ENCODE peak calls at places on chromosomes 11 and 22, in four cellular contexts. One of them, this sample, is unnamed.

GRCh38 chr11:75582935-75583709 is 21.1 kb downstream of the SERPINH1 start:
- DNase-seq in transverse colon: peak; percentile 57
- DNase-seq in suprapubic skin: peak; percentile 85
- DNase-seq in HCT116: no peak
- DNase-seq in this sample: peak; percentile 39

GRCh38 chr11:131877246-131877645 is 506.8 kb downstream of the NTM start:
- DNase-seq in transverse colon: no peak
- DNase-seq in suprapubic skin: no peak
- DNase-seq in HCT116: no peak
- DNase-seq in this sample: no peak

GRCh38 chr11:62614275-62614674 is 1.2 kb downstream of the ROM1 start:
- DNase-seq in transverse colon: no peak
- DNase-seq in suprapubic skin: no peak
- DNase-seq in HCT116: no peak
- DNase-seq in this sample: no peak

GRCh38 chr11:86134580-86135318 is 65.9 kb upstream of the PICALM start:
- DNase-seq in transverse colon: no peak
- DNase-seq in suprapubic skin: no peak
- DNase-seq in HCT116: no peak
- DNase-seq in this sample: no peak

GRCh38 chr22:50699754-50700386 is 27.2 kb downstream of the SHANK3 start:
- DNase-seq in transverse colon: no peak
- DNase-seq in suprapubic skin: peak; percentile 48
- DNase-seq in HCT116: no peak
- DNase-seq in this sample: no peak

GRCh38 chr22:29951675-29952413 is 68.9 kb downstream of the MTMR3 start:
- DNase-seq in transverse colon: no peak
- DNase-seq in suprapubic skin: no peak
- DNase-seq in HCT116: peak; percentile 2
- DNase-seq in this sample: no peak

GRCh38 chr22:22857607-22858558 is 29.7 kb upstream of the IGLL5 start:
- DNase-seq in transverse colon: no peak
- DNase-seq in suprapubic skin: no peak
- DNase-seq in HCT116: no peak
- DNase-seq in this sample: no peak

GRCh38 chr11:82194521-82194920 is 539.1 kb downstream of the FAM181B start:
- DNase-seq in transverse colon: no peak
- DNase-seq in suprapubic skin: no peak
- DNase-seq in HCT116: no peak
- DNase-seq in this sample: no peak

GRCh38 chr22:42608481-42609361 is 6.0 kb downstream of the POLDIP3 start:
- DNase-seq in transverse colon: no peak
- DNase-seq in suprapubic skin: no peak
- DNase-seq in HCT116: no peak
- DNase-seq in this sample: no peak

GRCh38 chr11:79090191-79090590 is 350.6 kb downstream of the TENM4 start:
- DNase-seq in transverse colon: no peak
- DNase-seq in suprapubic skin: no peak
- DNase-seq in HCT116: no peak
- DNase-seq in this sample: no peak

GRCh38 chr11:79095424-79095823 is 345.4 kb downstream of the TENM4 start:
- DNase-seq in transverse colon: no peak
- DNase-seq in suprapubic skin: no peak
- DNase-seq in HCT116: no peak
- DNase-seq in this sample: no peak

GRCh38 chr11:79094601-79095000 is 346.2 kb downstream of the TENM4 start:
- DNase-seq in transverse colon: no peak
- DNase-seq in suprapubic skin: no peak
- DNase-seq in HCT116: no peak
- DNase-seq in this sample: no peak

GRCh38 chr11:79088967-79089366 is 351.9 kb downstream of the TENM4 start:
- DNase-seq in transverse colon: no peak
- DNase-seq in suprapubic skin: no peak
- DNase-seq in HCT116: no peak
- DNase-seq in this sample: no peak

GRCh38 chr11:79092791-79093313 is 348.0 kb downstream of the TENM4 start:
- DNase-seq in transverse colon: no peak
- DNase-seq in suprapubic skin: no peak
- DNase-seq in HCT116: peak; percentile 13
- DNase-seq in this sample: no peak
- TF ChIP-seq POLR2AphosphoS5 in transverse colon: no peak
- TF ChIP-seq POLR2AphosphoS5 in suprapubic skin: no peak
- TF ChIP-seq POLR2AphosphoS5 in HCT116: no peak
- TF ChIP-seq POLR2AphosphoS5 in this sample: peak; percentile 28

DNA sequence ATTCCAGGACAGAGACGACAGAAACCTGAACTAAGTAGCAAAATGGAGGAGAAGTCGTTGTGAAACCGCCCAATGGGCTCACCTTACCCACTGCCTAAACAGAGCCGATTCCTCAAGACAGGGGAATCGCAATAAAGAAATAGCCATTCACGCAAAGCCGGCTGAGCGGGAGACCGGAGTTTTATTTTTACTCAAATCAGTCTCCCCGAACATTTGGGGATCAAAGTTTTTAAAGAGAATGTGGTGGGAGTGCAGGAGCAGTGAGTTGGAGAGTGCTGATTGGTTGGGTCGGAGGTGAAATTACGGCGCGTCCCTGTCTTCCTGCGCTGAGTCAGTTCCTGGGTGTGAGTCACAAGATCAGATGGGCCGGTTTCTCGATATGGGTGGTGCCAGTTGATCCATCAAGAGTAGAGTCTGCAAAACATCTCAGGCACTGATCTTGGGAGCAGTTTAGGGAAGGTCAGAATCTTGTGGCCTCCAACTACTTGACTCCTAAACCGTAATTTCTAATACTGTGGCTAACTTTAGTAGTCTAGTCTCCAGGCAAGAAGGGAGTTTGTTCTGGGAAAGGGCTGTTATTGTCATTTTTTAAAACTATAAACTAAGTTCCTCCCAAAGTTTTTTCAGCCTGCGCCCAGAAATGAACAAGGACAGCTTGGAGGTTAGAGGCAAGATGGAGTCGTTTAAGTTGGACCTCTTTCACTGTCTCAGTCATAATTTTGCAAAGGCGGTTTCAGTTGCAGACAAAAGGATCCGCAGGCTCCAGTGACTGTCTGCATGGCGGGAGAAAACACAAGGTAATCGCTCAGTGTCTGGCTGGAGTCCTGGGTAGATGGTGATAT is 34.1 kb downstream of the OR4D9 start:
- DNase-seq in transverse colon: no peak
- DNase-seq in suprapubic skin: peak; percentile 17
- DNase-seq in HCT116: peak; percentile 91
- DNase-seq in this sample: no peak
- TF ChIP-seq POLR2AphosphoS5 in transverse colon: no peak
- TF ChIP-seq POLR2AphosphoS5 in suprapubic skin: no peak
- TF ChIP-seq POLR2AphosphoS5 in HCT116: peak; percentile 84
- TF ChIP-seq POLR2AphosphoS5 in this sample: no peak

GRCh38 chr11:73316422-73316821 is 8.3 kb downstream of the ARHGEF17 start:
- DNase-seq in transverse colon: no peak
- DNase-seq in suprapubic skin: no peak
- DNase-seq in HCT116: no peak
- DNase-seq in this sample: no peak

GRCh38 chr11:73317803-73318202 is 9.7 kb downstream of the ARHGEF17 start:
- DNase-seq in transverse colon: no peak
- DNase-seq in suprapubic skin: no peak
- DNase-seq in HCT116: no peak
- DNase-seq in this sample: no peak

GRCh38 chr11:73318501-73319011 is 10.5 kb downstream of the ARHGEF17 start:
- DNase-seq in transverse colon: no peak
- DNase-seq in suprapubic skin: no peak
- DNase-seq in HCT116: no peak
- DNase-seq in this sample: no peak

GRCh38 chr11:73315288-73316020 is 7.4 kb downstream of the ARHGEF17 start:
- DNase-seq in transverse colon: no peak
- DNase-seq in suprapubic skin: no peak
- DNase-seq in HCT116: no peak
- DNase-seq in this sample: no peak

GRCh38 chr11:73317373-73317772 is 9.3 kb downstream of the ARHGEF17 start:
- DNase-seq in transverse colon: peak; percentile 55
- DNase-seq in suprapubic skin: no peak
- DNase-seq in HCT116: no peak
- DNase-seq in this sample: no peak
- TF ChIP-seq POLR2AphosphoS5 in transverse colon: peak; percentile 54
- TF ChIP-seq POLR2AphosphoS5 in suprapubic skin: no peak
- TF ChIP-seq POLR2AphosphoS5 in HCT116: no peak
- TF ChIP-seq POLR2AphosphoS5 in this sample: no peak

GRCh38 chr11:10625281-10625981 is 57.0 kb upstream of the LYVE1 start:
- DNase-seq in transverse colon: no peak
- DNase-seq in suprapubic skin: no peak
- DNase-seq in HCT116: no peak
- DNase-seq in this sample: no peak

GRCh38 chr11:10622108-10622507 is 53.6 kb upstream of the LYVE1 start:
- DNase-seq in transverse colon: no peak
- DNase-seq in suprapubic skin: no peak
- DNase-seq in HCT116: no peak
- DNase-seq in this sample: no peak

GRCh38 chr11:10625982-10626311 is 57.5 kb upstream of the LYVE1 start:
- DNase-seq in transverse colon: no peak
- DNase-seq in suprapubic skin: no peak
- DNase-seq in HCT116: no peak
- DNase-seq in this sample: no peak

GRCh38 chr11:10622957-10623787 is 54.7 kb upstream of the LYVE1 start:
- DNase-seq in transverse colon: no peak
- DNase-seq in suprapubic skin: no peak
- DNase-seq in HCT116: no peak
- DNase-seq in this sample: no peak

GRCh38 chr11:10623797-10624761 is 55.6 kb upstream of the LYVE1 start:
- DNase-seq in transverse colon: peak; percentile 40
- DNase-seq in suprapubic skin: no peak
- DNase-seq in HCT116: peak; percentile 43
- DNase-seq in this sample: no peak
- TF ChIP-seq POLR2AphosphoS5 in transverse colon: no peak
- TF ChIP-seq POLR2AphosphoS5 in suprapubic skin: no peak
- TF ChIP-seq POLR2AphosphoS5 in HCT116: no peak
- TF ChIP-seq POLR2AphosphoS5 in this sample: no peak

This sample was measured in breast epithelium.